ENCODE peak calls at places on chromosomes 5 and 9, in five cellular contexts. V is fibroblast of pulmonary artery, L is CD14-positive monocyte, Z is nephron progenitor cell, O is astrocyte of the spinal cord. K is an unnamed sample.
A peak's percentile ranks its signal among the peaks of the same experiment; 100 is the strongest.

GRCh38 chr5:132427285-132428146 is 58.0 kb downstream of the SLC22A5 start:
- DNase-seq in Z (no peak), V (no peak), L (peak; percentile 66), O (no peak), K (no peak)

GRCh38 chr5:677131-678101 is 15.7 kb downstream of the TPPP start:
- DNase-seq in V (no peak), L (no peak), Z (no peak), O (no peak), K (peak; percentile 86)

GRCh38 chr5:167578977-167579700 is 712.3 kb upstream of the WWC1 start:
- DNase-seq in Z (no peak), O (peak; percentile 71), V (peak; percentile 45), L (no peak), K (no peak)

GRCh38 chr9:107246259-107247254 is 36.5 kb upstream of the RAD23B start:
- DNase-seq in Z (peak; percentile 15), V (no peak), L (no peak), O (peak; percentile 15), K (no peak)

GRCh38 chr9:15522130-15522755 is 11.5 kb upstream of the PSIP1 start:
- DNase-seq in L (no peak), V (no peak), Z (no peak), O (no peak), K (no peak)

GRCh38 chr9:101880846-101881245 is 142.4 kb upstream of the GRIN3A start:
- DNase-seq in L (no peak), V (no peak), Z (no peak), O (no peak), K (no peak)

GRCh38 chr5:113771483-113771882 is 258.0 kb downstream of the YTHDC2 start:
- DNase-seq in V (no peak), Z (no peak), O (no peak), L (no peak), K (no peak)

GRCh38 chr9:89562186-89562814 is 42.5 kb upstream of the GADD45G start:
- DNase-seq in O (peak; percentile 59), V (peak; percentile 8), L (no peak), Z (no peak), K (no peak)

GRCh38 chr5:44774279-44774880 is 34.4 kb upstream of the MRPS30 start:
- DNase-seq in Z (peak; percentile 15), V (peak; percentile 67), L (no peak), O (peak; percentile 62), K (no peak)

GRCh38 chr5:77008413-77008812 is 21.8 kb upstream of the AGGF1 start:
- DNase-seq in Z (no peak), V (no peak), L (no peak), O (no peak), K (no peak)

GRCh38 chr9:93288891-93289883 is 105.2 kb downstream of the WNK2 start:
- DNase-seq in L (no peak), O (no peak), V (peak; percentile 23), Z (no peak), K (no peak)

GRCh38 chr9:134459164-134459563 is 132.9 kb downstream of the RXRA start:
- DNase-seq in O (no peak), L (peak; percentile 96), Z (no peak), V (no peak), K (no peak)

GRCh38 chr9:79623799-79624721 is 52.3 kb downstream of the TLE4 start:
- DNase-seq in L (peak; percentile 77), V (peak; percentile 18), O (no peak), Z (no peak), K (no peak)

GRCh38 chr5:30918171-30918570 is 275.3 kb upstream of the CDH6 start:
- DNase-seq in L (no peak), O (peak; percentile 77), Z (no peak), V (no peak), K (no peak)

GRCh38 chr5:87421307-87421706 is 8.6 kb upstream of the CCNH start:
- DNase-seq in L (no peak), V (no peak), Z (no peak), O (no peak), K (no peak)

GRCh38 chr5:175712313-175712680 is 54.4 kb downstream of the HRH2 start:
- DNase-seq in Z (peak; percentile 24), L (peak; percentile 16), O (no peak), V (no peak), K (no peak)

GRCh38 chr5:175713930-175714329 is 56.1 kb downstream of the HRH2 start:
- DNase-seq in V (no peak), O (no peak), Z (no peak), L (peak; percentile 18), K (no peak)

GRCh38 chr5:175712681-175713085 is 54.8 kb downstream of the HRH2 start:
- DNase-seq in V (no peak), Z (no peak), L (peak; percentile 24), O (no peak), K (no peak)

GRCh38 chr5:175715627-175716522 is 58.0 kb downstream of the HRH2 start:
- DNase-seq in O (no peak), V (no peak), L (peak; percentile 18), Z (no peak), K (no peak)

DNA sequence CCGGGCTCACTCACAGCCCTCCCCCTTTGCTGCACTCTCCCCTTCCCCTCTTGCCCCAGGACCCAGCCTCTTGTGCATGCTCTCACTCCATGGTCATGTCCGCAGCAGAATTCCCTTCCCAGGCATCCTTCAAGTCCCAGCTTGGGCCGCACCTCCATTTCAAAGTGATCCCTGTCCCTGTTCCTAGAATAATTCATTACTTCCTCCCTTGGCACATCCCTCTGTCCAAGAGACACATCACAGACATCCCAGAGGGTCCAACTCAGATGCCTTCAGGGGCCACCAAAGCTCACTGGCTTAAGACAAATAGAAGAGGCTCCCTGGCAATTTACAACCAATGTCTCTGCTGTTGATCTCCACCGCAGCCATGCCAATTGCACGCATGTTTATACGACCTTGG is 56.8 kb downstream of the HRH2 start:
- DNase-seq in O (no peak), L (peak; percentile 20), Z (no peak), V (no peak), K (no peak)
- TF ChIP-seq CTCF in O (no peak), L (no peak), Z (no peak), V (no peak), K (no peak)

GRCh38 chr5:73945505-73945904 is 319.5 kb downstream of the ARHGEF28 start:
- DNase-seq in Z (no peak), V (no peak), O (no peak), L (no peak), K (no peak)
- TF ChIP-seq CTCF in Z (no peak), V (peak; percentile 18), O (peak; percentile 33), L (no peak), K (peak; percentile 58)

GRCh38 chr5:41524174-41524573 is 13.8 kb upstream of the PLCXD3 start:
- DNase-seq in Z (peak; percentile 19), V (peak; percentile 24), L (no peak), O (no peak), K (no peak)

GRCh38 chr5:41522193-41522786 is 11.9 kb upstream of the PLCXD3 start:
- DNase-seq in O (no peak), V (no peak), L (no peak), Z (no peak), K (no peak)

GRCh38 chr5:41517909-41518308 is 7.5 kb upstream of the PLCXD3 start:
- DNase-seq in Z (no peak), V (peak; percentile 68), L (no peak), O (peak; percentile 30), K (no peak)

GRCh38 chr5:41519801-41520200 is 9.4 kb upstream of the PLCXD3 start:
- DNase-seq in V (peak; percentile 33), O (no peak), Z (no peak), L (no peak), K (no peak)
- TF ChIP-seq CTCF in V (no peak), O (peak; percentile 6), Z (no peak), L (no peak), K (no peak)

GRCh38 chr5:159963967-159964366 is 45.0 kb upstream of the TTC1 start:
- DNase-seq in V (no peak), O (no peak), L (no peak), Z (no peak), K (no peak)

GRCh38 chr5:159961761-159962160 is 45.5 kb downstream of the ADRA1B start:
- DNase-seq in O (no peak), L (no peak), V (no peak), Z (no peak), K (no peak)

GRCh38 chr5:159962214-159962613 is 45.9 kb downstream of the ADRA1B start:
- DNase-seq in L (no peak), V (no peak), O (no peak), Z (no peak), K (no peak)

GRCh38 chr5:159961176-159961689 is 45.0 kb downstream of the ADRA1B start:
- DNase-seq in V (no peak), L (no peak), Z (no peak), O (no peak), K (no peak)

DNA sequence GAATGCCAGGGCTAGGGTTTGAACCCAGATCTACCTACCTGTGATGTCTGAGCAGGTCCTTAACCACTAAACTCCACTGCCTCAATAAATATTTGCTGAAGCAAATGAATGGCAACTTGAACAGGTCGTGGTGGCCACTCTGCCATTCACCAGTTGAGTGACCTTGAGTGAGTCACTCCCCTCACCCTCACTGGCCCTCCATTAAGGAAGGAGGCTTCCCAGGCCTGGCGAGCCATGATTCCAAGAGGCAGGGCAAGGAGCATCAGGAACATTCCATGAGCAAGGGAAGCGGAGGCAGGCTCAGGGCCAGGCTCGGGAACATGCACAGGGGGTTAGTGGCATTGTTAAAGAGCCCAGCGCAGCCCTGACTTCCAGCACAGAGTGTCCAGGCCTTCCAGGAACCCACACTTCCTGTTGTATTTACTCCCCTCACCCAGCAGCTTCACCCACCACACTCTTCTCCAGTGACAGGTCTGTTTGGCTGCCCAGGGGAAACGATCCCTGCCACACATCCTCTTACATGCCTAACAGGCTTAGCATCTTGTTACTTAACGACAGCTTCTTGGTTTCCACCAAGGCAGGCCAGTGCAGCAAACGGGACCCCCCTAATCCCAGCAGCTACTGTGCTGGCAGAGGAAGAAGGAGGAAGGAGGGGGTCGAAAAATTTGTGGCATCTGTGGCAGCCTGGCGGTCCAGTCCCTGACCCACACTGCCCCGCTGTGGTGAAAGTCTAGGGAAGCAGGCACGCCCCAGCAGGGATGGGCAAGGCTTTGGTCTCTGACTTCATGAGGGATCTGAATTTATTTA is 43.7 kb upstream of the TTC1 start:
- DNase-seq in L (no peak), Z (peak; percentile 78), O (peak; percentile 72), V (peak; percentile 75), K (no peak)
- TF ChIP-seq CTCF in L (peak; percentile 41), Z (peak; percentile 77), O (peak; percentile 81), V (peak; percentile 77), K (peak; percentile 87)